ENCODE peak calls at places on chromosomes 7 and 10, in eight cellular contexts. One of them, this sample, is unnamed. For H3K9me3, the result is how much of the 10 kb centered on the place peaks cover.

GRCh38 chr10:65765006-65765546 is 1160.8 kb upstream of the LRRTM3 start:
- DNase-seq in A549: no peak
- DNase-seq in lower lobe of right lung: no peak
- DNase-seq in neural progenitor cell: no peak
- DNase-seq in cardiac muscle cell: no peak
- DNase-seq in body of pancreas: no peak
- DNase-seq in left lung: no peak
- DNase-seq in GM12878: no peak
- DNase-seq in this sample: no peak

GRCh38 chr7:44213206-44213871 is 12.6 kb downstream of the YKT6 start:
- DNase-seq in cardiac muscle cell: no peak
- DNase-seq in neural progenitor cell: no peak
- DNase-seq in body of pancreas: no peak
- DNase-seq in lower lobe of right lung: no peak
- DNase-seq in A549: no peak
- DNase-seq in left lung: no peak
- DNase-seq in GM12878: no peak
- DNase-seq in this sample: no peak

GRCh38 chr7:82932516-82932915 is 230.2 kb downstream of the PCLO start:
- DNase-seq in neural progenitor cell: no peak
- DNase-seq in left lung: no peak
- DNase-seq in cardiac muscle cell: no peak
- DNase-seq in lower lobe of right lung: no peak
- DNase-seq in A549: no peak
- DNase-seq in body of pancreas: no peak
- DNase-seq in GM12878: no peak
- DNase-seq in this sample: no peak

GRCh38 chr10:102119417-102120141 is 589 bp downstream of the LDB1 start:
- DNase-seq in cardiac muscle cell: peak
- DNase-seq in GM12878: no peak
- DNase-seq in neural progenitor cell: peak
- DNase-seq in lower lobe of right lung: peak
- DNase-seq in left lung: peak
- DNase-seq in body of pancreas: peak
- DNase-seq in A549: peak
- DNase-seq in this sample: peak

GRCh38 chr7:112994666-112995065 is 92.0 kb downstream of the GPR85 start:
- DNase-seq in neural progenitor cell: no peak
- DNase-seq in lower lobe of right lung: no peak
- DNase-seq in body of pancreas: no peak
- DNase-seq in left lung: no peak
- DNase-seq in cardiac muscle cell: no peak
- DNase-seq in A549: no peak
- DNase-seq in GM12878: no peak
- DNase-seq in this sample: no peak

GRCh38 chr10:79985481-79986072 is 36.7 kb upstream of the SFTPD start:
- DNase-seq in lower lobe of right lung: no peak
- DNase-seq in A549: no peak
- DNase-seq in cardiac muscle cell: no peak
- DNase-seq in left lung: no peak
- DNase-seq in GM12878: no peak
- DNase-seq in body of pancreas: no peak
- DNase-seq in neural progenitor cell: no peak
- DNase-seq in this sample: no peak

GRCh38 chr7:29196971-29197370 is 2.4 kb downstream of the CHN2 start:
- DNase-seq in cardiac muscle cell: no peak
- DNase-seq in lower lobe of right lung: no peak
- DNase-seq in body of pancreas: no peak
- DNase-seq in neural progenitor cell: no peak
- DNase-seq in left lung: no peak
- DNase-seq in A549: no peak
- DNase-seq in GM12878: no peak
- DNase-seq in this sample: no peak

GRCh38 chr10:34889004-34889869 is 74.1 kb upstream of the PARD3 start:
- DNase-seq in A549: no peak
- DNase-seq in cardiac muscle cell: no peak
- DNase-seq in lower lobe of right lung: no peak
- DNase-seq in left lung: no peak
- DNase-seq in GM12878: no peak
- DNase-seq in body of pancreas: no peak
- DNase-seq in neural progenitor cell: no peak
- DNase-seq in this sample: no peak

GRCh38 chr10:63749915-63750314 is 228.7 kb downstream of the REEP3 start:
- DNase-seq in body of pancreas: no peak
- DNase-seq in cardiac muscle cell: no peak
- DNase-seq in left lung: no peak
- DNase-seq in neural progenitor cell: no peak
- DNase-seq in GM12878: no peak
- DNase-seq in lower lobe of right lung: no peak
- DNase-seq in A549: no peak
- DNase-seq in this sample: no peak

GRCh38 chr10:91556691-91557529 is 76.0 kb downstream of the PPP1R3C start:
- DNase-seq in cardiac muscle cell: no peak
- DNase-seq in body of pancreas: peak
- DNase-seq in A549: no peak
- DNase-seq in lower lobe of right lung: no peak
- DNase-seq in neural progenitor cell: no peak
- DNase-seq in GM12878: no peak
- DNase-seq in left lung: no peak
- DNase-seq in this sample: no peak

GRCh38 chr7:135771961-135772638 is 23.5 kb upstream of the FAM180A start:
- DNase-seq in body of pancreas: no peak
- DNase-seq in A549: no peak
- DNase-seq in cardiac muscle cell: no peak
- DNase-seq in left lung: no peak
- DNase-seq in lower lobe of right lung: no peak
- DNase-seq in neural progenitor cell: no peak
- DNase-seq in GM12878: no peak
- DNase-seq in this sample: no peak

GRCh38 chr10:6297522-6297921 is 94.8 kb downstream of the PFKFB3 start:
- DNase-seq in neural progenitor cell: no peak
- DNase-seq in cardiac muscle cell: no peak
- DNase-seq in lower lobe of right lung: no peak
- DNase-seq in GM12878: no peak
- DNase-seq in body of pancreas: no peak
- DNase-seq in A549: no peak
- DNase-seq in left lung: no peak
- DNase-seq in this sample: no peak

DNA sequence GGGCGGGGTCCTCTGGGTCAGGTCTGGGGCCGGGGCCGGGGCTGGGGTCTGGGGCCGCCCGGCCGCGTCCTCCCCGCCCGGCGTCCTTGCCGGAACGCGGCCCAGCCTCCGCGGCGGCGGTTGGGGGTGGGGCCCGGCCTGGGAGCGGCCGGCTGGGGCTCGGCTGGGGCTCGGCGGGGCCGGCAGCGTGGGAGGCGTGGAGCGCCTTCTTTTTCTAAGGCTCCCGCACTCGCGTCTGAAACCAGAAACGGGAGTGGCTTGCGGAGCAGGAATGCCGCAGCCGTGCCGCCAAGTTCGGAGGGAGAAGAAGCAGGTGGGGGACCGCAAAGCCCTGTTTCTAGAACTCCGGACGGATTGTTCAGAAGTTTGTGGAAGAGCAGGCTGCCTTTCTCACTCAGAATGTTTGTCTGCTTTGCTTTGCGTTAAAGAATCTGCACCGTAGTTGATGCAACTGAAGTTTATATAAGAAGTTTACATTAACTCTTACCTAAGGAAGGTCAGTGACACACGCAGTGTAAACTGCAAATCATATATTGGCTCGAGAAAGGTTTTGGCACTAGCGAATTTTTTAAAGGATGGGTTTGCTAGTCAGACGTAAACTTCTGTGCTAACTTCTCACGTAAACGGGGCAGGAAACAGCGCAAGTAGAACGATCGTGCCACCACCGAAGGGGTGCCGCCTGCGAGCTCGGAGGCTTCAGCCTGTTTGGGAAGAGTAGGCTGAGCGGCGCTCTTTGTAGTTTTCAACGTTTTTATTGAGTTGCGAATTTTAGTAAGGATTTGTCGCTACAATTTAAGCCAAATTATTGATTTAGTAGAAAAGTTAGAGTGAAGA is 729 bp downstream of the DNAJB6 start:
- DNase-seq in body of pancreas: peak
- DNase-seq in cardiac muscle cell: peak
- DNase-seq in GM12878: no peak
- DNase-seq in lower lobe of right lung: peak
- DNase-seq in neural progenitor cell: peak
- DNase-seq in A549: no peak
- DNase-seq in left lung: peak
- DNase-seq in this sample: peak
- TF ChIP-seq CTCF in body of pancreas: no peak
- TF ChIP-seq CTCF in cardiac muscle cell: no peak
- TF ChIP-seq CTCF in GM12878: no peak
- TF ChIP-seq CTCF in lower lobe of right lung: no peak
- TF ChIP-seq CTCF in neural progenitor cell: no peak
- TF ChIP-seq CTCF in A549: no peak
- TF ChIP-seq CTCF in left lung: no peak
- TF ChIP-seq CTCF in this sample: no peak

DNA sequence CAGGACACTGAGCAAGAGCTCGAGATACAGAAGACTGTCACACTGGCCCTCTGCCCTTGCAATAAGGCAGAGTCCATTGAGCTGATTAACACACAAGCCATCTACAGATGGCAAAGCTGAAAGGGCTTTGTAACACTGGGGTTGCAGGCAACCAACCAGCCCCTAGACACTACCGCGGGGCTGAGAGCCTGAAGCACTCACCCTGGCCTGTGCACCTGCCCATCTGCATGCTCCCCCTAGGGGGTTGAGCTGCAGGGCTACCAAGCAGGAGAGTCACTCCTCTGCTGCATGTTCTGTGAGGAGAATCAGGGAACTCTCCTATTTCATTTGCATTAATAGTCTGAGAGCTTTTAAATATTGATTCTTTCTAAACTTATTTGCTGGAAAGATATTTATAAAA is 128.1 kb upstream of the VIPR2 start:
- DNase-seq in A549: no peak
- DNase-seq in cardiac muscle cell: no peak
- DNase-seq in lower lobe of right lung: no peak
- DNase-seq in body of pancreas: no peak
- DNase-seq in neural progenitor cell: no peak
- DNase-seq in GM12878: no peak
- DNase-seq in left lung: no peak
- DNase-seq in this sample: no peak
- H3K9me3 ChIP-seq in A549: under half
- H3K9me3 ChIP-seq in cardiac muscle cell: under half
- H3K9me3 ChIP-seq in lower lobe of right lung: under half
- H3K9me3 ChIP-seq in body of pancreas: under half
- H3K9me3 ChIP-seq in neural progenitor cell: under half
- H3K9me3 ChIP-seq in GM12878: under half
- H3K9me3 ChIP-seq in left lung: under half
- H3K9me3 ChIP-seq in this sample: under half

GRCh38 chr7:147240468-147240867 is 1123.9 kb downstream of the CNTNAP2 start:
- DNase-seq in neural progenitor cell: no peak
- DNase-seq in A549: no peak
- DNase-seq in body of pancreas: no peak
- DNase-seq in lower lobe of right lung: no peak
- DNase-seq in left lung: no peak
- DNase-seq in GM12878: no peak
- DNase-seq in cardiac muscle cell: no peak
- DNase-seq in this sample: no peak

GRCh38 chr7:147231275-147231674 is 1114.7 kb downstream of the CNTNAP2 start:
- DNase-seq in body of pancreas: no peak
- DNase-seq in cardiac muscle cell: no peak
- DNase-seq in neural progenitor cell: no peak
- DNase-seq in GM12878: no peak
- DNase-seq in A549: no peak
- DNase-seq in left lung: no peak
- DNase-seq in lower lobe of right lung: no peak
- DNase-seq in this sample: no peak

DNA sequence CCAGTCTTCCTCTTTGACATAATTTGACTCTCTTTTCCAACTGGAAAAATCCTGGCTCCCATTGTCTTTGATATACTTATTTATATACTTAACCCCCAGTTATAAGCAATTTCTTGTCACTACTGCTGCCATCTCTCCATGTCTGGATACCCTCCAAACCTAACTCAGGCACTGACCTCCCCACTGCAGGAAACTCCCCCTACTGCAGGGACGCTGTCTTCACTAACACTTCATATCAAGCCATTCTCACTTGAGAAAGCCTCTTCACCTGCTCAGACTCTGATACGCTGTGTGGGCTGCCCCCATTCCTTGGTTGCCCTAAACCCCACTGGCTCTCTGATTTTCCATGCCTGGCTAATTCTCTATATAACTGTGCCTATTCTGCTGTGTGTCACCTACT is 1119.4 kb downstream of the CNTNAP2 start:
- DNase-seq in left lung: no peak
- DNase-seq in GM12878: no peak
- DNase-seq in cardiac muscle cell: no peak
- DNase-seq in lower lobe of right lung: no peak
- DNase-seq in A549: no peak
- DNase-seq in body of pancreas: no peak
- DNase-seq in neural progenitor cell: no peak
- DNase-seq in this sample: no peak
- TF ChIP-seq CTCF in left lung: no peak
- TF ChIP-seq CTCF in GM12878: no peak
- TF ChIP-seq CTCF in cardiac muscle cell: no peak
- TF ChIP-seq CTCF in lower lobe of right lung: no peak
- TF ChIP-seq CTCF in A549: no peak
- TF ChIP-seq CTCF in body of pancreas: no peak
- TF ChIP-seq CTCF in neural progenitor cell: no peak
- TF ChIP-seq CTCF in this sample: no peak

DNA sequence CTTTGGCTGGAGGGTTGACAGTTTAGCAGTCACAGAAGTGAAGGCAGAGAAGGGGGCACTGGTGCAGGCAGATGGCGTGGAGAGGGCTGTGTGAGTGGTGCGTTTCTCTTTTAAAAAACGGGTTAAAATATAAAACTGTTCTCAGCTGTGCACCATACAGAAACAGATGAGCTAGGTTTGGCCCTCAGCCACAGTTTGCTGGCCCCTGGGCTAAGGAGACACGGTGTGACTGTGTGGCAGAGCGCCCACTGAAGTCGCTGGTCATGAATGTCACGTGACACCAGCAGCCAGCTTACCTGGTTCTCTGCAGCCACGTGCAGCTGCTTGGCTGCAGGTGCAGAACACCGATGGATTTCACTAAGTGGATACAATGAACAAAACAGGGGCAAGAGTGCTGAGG is 7.5 kb downstream of the ZNF746 start:
- DNase-seq in left lung: no peak
- DNase-seq in GM12878: no peak
- DNase-seq in body of pancreas: no peak
- DNase-seq in cardiac muscle cell: no peak
- DNase-seq in lower lobe of right lung: no peak
- DNase-seq in neural progenitor cell: no peak
- DNase-seq in A549: no peak
- DNase-seq in this sample: no peak
- H3K9me3 ChIP-seq in left lung: under half
- H3K9me3 ChIP-seq in GM12878: under half
- H3K9me3 ChIP-seq in body of pancreas: under half
- H3K9me3 ChIP-seq in cardiac muscle cell: under half
- H3K9me3 ChIP-seq in lower lobe of right lung: under half
- H3K9me3 ChIP-seq in neural progenitor cell: under half
- H3K9me3 ChIP-seq in A549: under half
- H3K9me3 ChIP-seq in this sample: under half

This sample was measured in uterus.